ENCODE peak calls at places on chromosomes 4 and X, in four cellular contexts. One of them, this sample, is unnamed.

GRCh38 chrX:109954333-109954732 is 48.6 kb upstream of the TMEM164 start:
- DNase-seq in H4: no peak
- DNase-seq in NCI-H1092: no peak
- DNase-seq in AML-193: no peak
- DNase-seq in this sample: no peak

GRCh38 chrX:40146471-40147398 is 49.0 kb upstream of the BCOR start:
- DNase-seq in H4: no peak
- DNase-seq in AML-193: no peak
- DNase-seq in NCI-H1092: peak
- DNase-seq in this sample: peak

GRCh38 chrX:19772759-19773623 is 114.4 kb downstream of the SH3KBP1 start:
- DNase-seq in NCI-H1092: no peak
- DNase-seq in H4: no peak
- DNase-seq in AML-193: no peak
- DNase-seq in this sample: no peak

GRCh38 chr4:81335221-81335912 is 120.3 kb upstream of the PRKG2 start:
- DNase-seq in NCI-H1092: no peak
- DNase-seq in H4: no peak
- DNase-seq in AML-193: no peak
- DNase-seq in this sample: no peak

GRCh38 chr4:124199185-124199584 is 513.3 kb downstream of the ANKRD50 start:
- DNase-seq in NCI-H1092: no peak
- DNase-seq in H4: no peak
- DNase-seq in AML-193: no peak
- DNase-seq in this sample: no peak

GRCh38 chrX:22351966-22352365 is 79.3 kb downstream of the CBLL2 start:
- DNase-seq in NCI-H1092: no peak
- DNase-seq in H4: no peak
- DNase-seq in AML-193: no peak
- DNase-seq in this sample: no peak

GRCh38 chr4:8287606-8288280 is 18.2 kb downstream of the HTRA3 start:
- DNase-seq in NCI-H1092: no peak
- DNase-seq in H4: no peak
- DNase-seq in AML-193: no peak
- DNase-seq in this sample: no peak

GRCh38 chr4:113445286-113445685 is 316.3 kb downstream of the CAMK2D start:
- DNase-seq in AML-193: no peak
- DNase-seq in NCI-H1092: no peak
- DNase-seq in H4: peak
- DNase-seq in this sample: no peak

GRCh38 chr4:1075266-1075665 is 38.1 kb downstream of the RNF212 start:
- DNase-seq in NCI-H1092: no peak
- DNase-seq in H4: no peak
- DNase-seq in AML-193: no peak
- DNase-seq in this sample: no peak

GRCh38 chr4:76306882-76307669 is 543 bp downstream of the STBD1 start:
- DNase-seq in NCI-H1092: peak
- DNase-seq in H4: no peak
- DNase-seq in AML-193: peak
- DNase-seq in this sample: peak

GRCh38 chr4:38621004-38621684 is 42.9 kb upstream of the KLF3 start:
- DNase-seq in H4: peak
- DNase-seq in AML-193: peak
- DNase-seq in NCI-H1092: no peak
- DNase-seq in this sample: no peak

GRCh38 chr4:141643557-141643956 is 7.2 kb downstream of the IL15 start:
- DNase-seq in AML-193: no peak
- DNase-seq in NCI-H1092: no peak
- DNase-seq in H4: no peak
- DNase-seq in this sample: no peak

GRCh38 chr4:98345838-98346237 is 84.7 kb downstream of the RAP1GDS1 start:
- DNase-seq in H4: no peak
- DNase-seq in NCI-H1092: no peak
- DNase-seq in AML-193: no peak
- DNase-seq in this sample: no peak

GRCh38 chrX:111869639-111870034 is 6.3 kb upstream of the TRPC5OS start:
- DNase-seq in AML-193: peak
- DNase-seq in H4: peak
- DNase-seq in NCI-H1092: peak
- DNase-seq in this sample: no peak

GRCh38 chrX:97367149-97367548 is 483.4 kb downstream of the RPA4 start:
- DNase-seq in H4: no peak
- DNase-seq in NCI-H1092: no peak
- DNase-seq in AML-193: no peak
- DNase-seq in this sample: no peak

GRCh38 chr4:138904793-138905192 is 110.8 kb upstream of the NOCT start:
- DNase-seq in NCI-H1092: no peak
- DNase-seq in H4: no peak
- DNase-seq in AML-193: no peak
- DNase-seq in this sample: no peak

GRCh38 chr4:121736735-121737351 is 28.1 kb downstream of the SMIM43 start:
- DNase-seq in AML-193: peak
- DNase-seq in H4: peak
- DNase-seq in NCI-H1092: peak
- DNase-seq in this sample: no peak

GRCh38 chr4:104486702-104487101 is 8.0 kb downstream of the CXXC4 start:
- DNase-seq in NCI-H1092: no peak
- DNase-seq in AML-193: no peak
- DNase-seq in H4: no peak
- DNase-seq in this sample: no peak

GRCh38 chrX:114905251-114905650 is 112.2 kb downstream of the IL13RA2 start:
- DNase-seq in NCI-H1092: no peak
- DNase-seq in H4: no peak
- DNase-seq in AML-193: no peak
- DNase-seq in this sample: no peak

GRCh38 chr4:153115322-153116100 is 88.7 kb upstream of the TRIM2 start:
- DNase-seq in H4: peak
- DNase-seq in AML-193: peak
- DNase-seq in NCI-H1092: no peak
- DNase-seq in this sample: no peak

GRCh38 chrX:52574416-52575275 is 57.8 kb upstream of the XAGE1B start:
- DNase-seq in AML-193: peak
- DNase-seq in NCI-H1092: peak
- DNase-seq in H4: peak
- DNase-seq in this sample: no peak

GRCh38 chrX:107290019-107290418 is 83.6 kb downstream of the DNAAF6 start:
- DNase-seq in H4: no peak
- DNase-seq in NCI-H1092: no peak
- DNase-seq in AML-193: no peak
- DNase-seq in this sample: no peak

GRCh38 chrX:41605144-41605543 is 83.6 kb upstream of the GPR34 start:
- DNase-seq in H4: no peak
- DNase-seq in NCI-H1092: no peak
- DNase-seq in AML-193: no peak
- DNase-seq in this sample: no peak

This sample was measured in cardiac septum.